ENCODE peak calls at places on chromosomes 12 and 14, in eight cellular contexts. One of them, this sample, is unnamed.

GRCh38 chr12:57280234-57281062 is 29.5 kb upstream of the STAC3 start:
- DNase-seq in nephron progenitor cell: no peak
- DNase-seq in iris pigment epithelial cell: peak
- DNase-seq in PC-9: peak
- DNase-seq in Kasumi-1: peak
- DNase-seq in kidney epithelial cell: peak
- DNase-seq in astrocyte of the hippocampus: peak
- DNase-seq in left kidney: peak
- DNase-seq in this sample: peak

GRCh38 chr12:97275261-97276197 is 187.1 kb upstream of the RMST start:
- DNase-seq in nephron progenitor cell: peak
- DNase-seq in iris pigment epithelial cell: no peak
- DNase-seq in PC-9: no peak
- DNase-seq in Kasumi-1: no peak
- DNase-seq in kidney epithelial cell: no peak
- DNase-seq in astrocyte of the hippocampus: peak
- DNase-seq in left kidney: peak
- DNase-seq in this sample: peak

GRCh38 chr14:103008768-103009342 is 48.5 kb downstream of the CDC42BPB start:
- DNase-seq in nephron progenitor cell: no peak
- DNase-seq in iris pigment epithelial cell: peak
- DNase-seq in PC-9: peak
- DNase-seq in Kasumi-1: no peak
- DNase-seq in kidney epithelial cell: no peak
- DNase-seq in astrocyte of the hippocampus: peak
- DNase-seq in left kidney: no peak
- DNase-seq in this sample: no peak

GRCh38 chr12:1993341-1993740 is 10.9 kb downstream of the DCP1B start:
- DNase-seq in nephron progenitor cell: no peak
- DNase-seq in iris pigment epithelial cell: peak
- DNase-seq in PC-9: no peak
- DNase-seq in Kasumi-1: no peak
- DNase-seq in kidney epithelial cell: peak
- DNase-seq in astrocyte of the hippocampus: peak
- DNase-seq in left kidney: no peak
- DNase-seq in this sample: no peak

GRCh38 chr12:72493390-72493789 is 221.2 kb downstream of the TRHDE start:
- DNase-seq in nephron progenitor cell: no peak
- DNase-seq in iris pigment epithelial cell: peak
- DNase-seq in PC-9: no peak
- DNase-seq in Kasumi-1: no peak
- DNase-seq in kidney epithelial cell: no peak
- DNase-seq in astrocyte of the hippocampus: no peak
- DNase-seq in left kidney: no peak
- DNase-seq in this sample: no peak

GRCh38 chr12:46390304-46390703 is 17.7 kb upstream of the SLC38A2 start:
- DNase-seq in nephron progenitor cell: no peak
- DNase-seq in iris pigment epithelial cell: no peak
- DNase-seq in PC-9: no peak
- DNase-seq in Kasumi-1: no peak
- DNase-seq in kidney epithelial cell: no peak
- DNase-seq in astrocyte of the hippocampus: no peak
- DNase-seq in left kidney: no peak
- DNase-seq in this sample: no peak

GRCh38 chr12:67107751-67108269 is 161.3 kb upstream of the CAND1 start:
- DNase-seq in nephron progenitor cell: no peak
- DNase-seq in iris pigment epithelial cell: no peak
- DNase-seq in PC-9: no peak
- DNase-seq in Kasumi-1: no peak
- DNase-seq in kidney epithelial cell: no peak
- DNase-seq in astrocyte of the hippocampus: no peak
- DNase-seq in left kidney: no peak
- DNase-seq in this sample: no peak

GRCh38 chr14:22403286-22403685 is 185.7 kb downstream of the DAD1 start:
- DNase-seq in nephron progenitor cell: no peak
- DNase-seq in iris pigment epithelial cell: peak
- DNase-seq in PC-9: no peak
- DNase-seq in Kasumi-1: no peak
- DNase-seq in kidney epithelial cell: no peak
- DNase-seq in astrocyte of the hippocampus: peak
- DNase-seq in left kidney: no peak
- DNase-seq in this sample: no peak

GRCh38 chr12:52266514-52266913 is 7.9 kb upstream of the KRT86 start:
- DNase-seq in nephron progenitor cell: no peak
- DNase-seq in iris pigment epithelial cell: no peak
- DNase-seq in PC-9: no peak
- DNase-seq in Kasumi-1: no peak
- DNase-seq in kidney epithelial cell: no peak
- DNase-seq in astrocyte of the hippocampus: no peak
- DNase-seq in left kidney: no peak
- DNase-seq in this sample: no peak

GRCh38 chr12:119415714-119416113 is 81.2 kb downstream of the CCDC60 start:
- DNase-seq in nephron progenitor cell: no peak
- DNase-seq in iris pigment epithelial cell: no peak
- DNase-seq in PC-9: peak
- DNase-seq in Kasumi-1: no peak
- DNase-seq in kidney epithelial cell: no peak
- DNase-seq in astrocyte of the hippocampus: no peak
- DNase-seq in left kidney: no peak
- DNase-seq in this sample: no peak

GRCh38 chr14:103509864-103510263 is 12.8 kb downstream of the CKB start:
- DNase-seq in nephron progenitor cell: no peak
- DNase-seq in iris pigment epithelial cell: no peak
- DNase-seq in PC-9: no peak
- DNase-seq in Kasumi-1: no peak
- DNase-seq in kidney epithelial cell: no peak
- DNase-seq in astrocyte of the hippocampus: no peak
- DNase-seq in left kidney: no peak
- DNase-seq in this sample: no peak

GRCh38 chr12:26524862-26525465 is 308.0 kb downstream of the ITPR2 start:
- DNase-seq in nephron progenitor cell: no peak
- DNase-seq in iris pigment epithelial cell: peak
- DNase-seq in PC-9: no peak
- DNase-seq in Kasumi-1: peak
- DNase-seq in kidney epithelial cell: no peak
- DNase-seq in astrocyte of the hippocampus: peak
- DNase-seq in left kidney: no peak
- DNase-seq in this sample: peak

GRCh38 chr12:93060666-93061413 is 131.7 kb upstream of the EEA1 start:
- DNase-seq in nephron progenitor cell: no peak
- DNase-seq in iris pigment epithelial cell: peak
- DNase-seq in PC-9: no peak
- DNase-seq in Kasumi-1: no peak
- DNase-seq in kidney epithelial cell: no peak
- DNase-seq in astrocyte of the hippocampus: peak
- DNase-seq in left kidney: peak
- DNase-seq in this sample: peak

GRCh38 chr14:102666635-102667034 is 74.2 kb downstream of the RCOR1 start:
- DNase-seq in nephron progenitor cell: no peak
- DNase-seq in iris pigment epithelial cell: peak
- DNase-seq in PC-9: no peak
- DNase-seq in Kasumi-1: no peak
- DNase-seq in kidney epithelial cell: no peak
- DNase-seq in astrocyte of the hippocampus: peak
- DNase-seq in left kidney: no peak
- DNase-seq in this sample: no peak

GRCh38 chr12:85188609-85189008 is 91.4 kb upstream of the ALX1 start:
- DNase-seq in nephron progenitor cell: no peak
- DNase-seq in iris pigment epithelial cell: no peak
- DNase-seq in PC-9: no peak
- DNase-seq in Kasumi-1: no peak
- DNase-seq in kidney epithelial cell: no peak
- DNase-seq in astrocyte of the hippocampus: no peak
- DNase-seq in left kidney: no peak
- DNase-seq in this sample: no peak

GRCh38 chr14:92093320-92093719 is 13.1 kb downstream of the ATXN3 start:
- DNase-seq in nephron progenitor cell: no peak
- DNase-seq in iris pigment epithelial cell: no peak
- DNase-seq in PC-9: no peak
- DNase-seq in Kasumi-1: peak
- DNase-seq in kidney epithelial cell: no peak
- DNase-seq in astrocyte of the hippocampus: no peak
- DNase-seq in left kidney: peak
- DNase-seq in this sample: no peak

GRCh38 chr14:79571361-79571760 is 639.9 kb downstream of the DIO2 start:
- DNase-seq in nephron progenitor cell: no peak
- DNase-seq in iris pigment epithelial cell: no peak
- DNase-seq in PC-9: no peak
- DNase-seq in Kasumi-1: no peak
- DNase-seq in kidney epithelial cell: no peak
- DNase-seq in astrocyte of the hippocampus: no peak
- DNase-seq in left kidney: no peak
- DNase-seq in this sample: no peak

GRCh38 chr12:905273-906076 is 44.0 kb downstream of the RAD52 start:
- DNase-seq in nephron progenitor cell: no peak
- DNase-seq in iris pigment epithelial cell: no peak
- DNase-seq in PC-9: no peak
- DNase-seq in Kasumi-1: peak
- DNase-seq in kidney epithelial cell: no peak
- DNase-seq in astrocyte of the hippocampus: no peak
- DNase-seq in left kidney: no peak
- DNase-seq in this sample: no peak

GRCh38 chr12:6317693-6318439 is 7.4 kb downstream of the PLEKHG6 start:
- DNase-seq in nephron progenitor cell: no peak
- DNase-seq in iris pigment epithelial cell: no peak
- DNase-seq in PC-9: no peak
- DNase-seq in Kasumi-1: no peak
- DNase-seq in kidney epithelial cell: no peak
- DNase-seq in astrocyte of the hippocampus: peak
- DNase-seq in left kidney: no peak
- DNase-seq in this sample: no peak

GRCh38 chr14:35383569-35384385 is 20.8 kb downstream of the NFKBIA start:
- DNase-seq in nephron progenitor cell: no peak
- DNase-seq in iris pigment epithelial cell: no peak
- DNase-seq in PC-9: no peak
- DNase-seq in Kasumi-1: no peak
- DNase-seq in kidney epithelial cell: no peak
- DNase-seq in astrocyte of the hippocampus: no peak
- DNase-seq in left kidney: no peak
- DNase-seq in this sample: no peak

GRCh38 chr14:64702493-64703392 is 1.5 kb upstream of the PLEKHG3 start:
- DNase-seq in nephron progenitor cell: peak
- DNase-seq in iris pigment epithelial cell: no peak
- DNase-seq in PC-9: peak
- DNase-seq in Kasumi-1: no peak
- DNase-seq in kidney epithelial cell: no peak
- DNase-seq in astrocyte of the hippocampus: no peak
- DNase-seq in left kidney: peak
- DNase-seq in this sample: peak

GRCh38 chr14:73743431-73743931 is 29.3 kb upstream of the PNMA1 start:
- DNase-seq in nephron progenitor cell: no peak
- DNase-seq in iris pigment epithelial cell: no peak
- DNase-seq in PC-9: no peak
- DNase-seq in Kasumi-1: peak
- DNase-seq in kidney epithelial cell: no peak
- DNase-seq in astrocyte of the hippocampus: no peak
- DNase-seq in left kidney: peak
- DNase-seq in this sample: no peak

GRCh38 chr12:16605666-16606116 is 271 bp downstream of the LMO3 start:
- DNase-seq in nephron progenitor cell: peak
- DNase-seq in iris pigment epithelial cell: peak
- DNase-seq in PC-9: no peak
- DNase-seq in Kasumi-1: peak
- DNase-seq in kidney epithelial cell: no peak
- DNase-seq in astrocyte of the hippocampus: peak
- DNase-seq in left kidney: peak
- DNase-seq in this sample: no peak

This sample was measured in iPS-NIHi11.